ENCODE peak calls at places on chromosomes 13 and 19, in four cellular contexts. N, Q, I and S are unnamed samples.
A peak's percentile ranks its signal among the peaks of the same experiment; 100 is the strongest.

GRCh38 chr19:17865364-17866311 is 5.9 kb downstream of the RPL18A start:
- DNase-seq in Q (no peak), I (peak; percentile 59), N (no peak), S (peak; percentile 55)

GRCh38 chr19:917323-918151 is at the start of gene KISS1R:
- DNase-seq in N (peak; percentile 34), I (peak; percentile 91), Q (peak; percentile 89), S (peak; percentile 83)

GRCh38 chr13:62212246-62212645 is 796.6 kb upstream of the PCDH20 start:
- DNase-seq in N (no peak), I (no peak), Q (peak; percentile 45), S (no peak)

GRCh38 chr19:39401549-39402416 is 4.9 kb upstream of the ZFP36 start:
- DNase-seq in Q (no peak), N (peak; percentile 89), I (no peak), S (peak; percentile 70)

GRCh38 chr13:69551193-69551592 is 556.4 kb upstream of the ATXN8OS start:
- DNase-seq in N (no peak), Q (no peak), I (no peak), S (no peak)

GRCh38 chr13:49681837-49682236 is 9.4 kb downstream of the EBPL start:
- DNase-seq in N (peak; percentile 55), Q (no peak), I (no peak), S (no peak)

GRCh38 chr13:36343766-36344165 is 2.4 kb downstream of the SPART start:
- DNase-seq in N (no peak), I (no peak), Q (no peak), S (no peak)

GRCh38 chr19:37902668-37903067 is 3.7 kb downstream of the WDR87 start:
- DNase-seq in Q (peak; percentile 85), I (peak; percentile 93), N (peak; percentile 70), S (peak; percentile 84)

GRCh38 chr19:5260381-5260967 is 80.1 kb downstream of the PTPRS start:
- DNase-seq in Q (no peak), N (no peak), I (no peak), S (no peak)

GRCh38 chr19:1076951-1077350 is 10.0 kb downstream of the ARHGAP45 start:
- DNase-seq in Q (no peak), I (no peak), N (no peak), S (no peak)

GRCh38 chr13:47175172-47175806 is 278.4 kb upstream of the HTR2A start:
- DNase-seq in Q (no peak), N (peak; percentile 95), I (no peak), S (no peak)

GRCh38 chr13:105410602-105411001 is 1124.9 kb downstream of the EFNB2 start:
- DNase-seq in Q (peak; percentile 71), N (peak; percentile 12), I (peak; percentile 92), S (peak; percentile 67)

GRCh38 chr19:6465006-6465405 is 935 bp downstream of the CRB3 start:
- DNase-seq in Q (no peak), I (no peak), N (no peak), S (no peak)

GRCh38 chr13:78655906-78656305 is 3.0 kb downstream of the OBI1 start:
- DNase-seq in N (no peak), I (no peak), Q (no peak), S (no peak)

GRCh38 chr13:78657699-78658629 is 991 bp downstream of the OBI1 start:
- DNase-seq in N (peak; percentile 8), Q (peak; percentile 32), I (no peak), S (peak; percentile 71)

GRCh38 chr13:78659450-78660110 is 625 bp upstream of the OBI1 start:
- DNase-seq in I (no peak), Q (no peak), N (peak; percentile 1), S (no peak)

GRCh38 chr13:78660130-78660857 is 1.3 kb upstream of the OBI1 start:
- DNase-seq in I (no peak), Q (peak; percentile 46), N (no peak), S (peak; percentile 82)

GRCh38 chr13:78658630-78659449 is at the start of gene OBI1:
- DNase-seq in Q (peak; percentile 86), I (peak; percentile 90), N (peak; percentile 89), S (peak; percentile 92)
- H2BK120ac ChIP-seq in Q (peak within 1 kb of the TSS; percentile 57), I (no peak within 1 kb of the TSS), N (peak within 1 kb of the TSS; percentile 27), S (peak within 1 kb of the TSS; percentile 45)

DNA sequence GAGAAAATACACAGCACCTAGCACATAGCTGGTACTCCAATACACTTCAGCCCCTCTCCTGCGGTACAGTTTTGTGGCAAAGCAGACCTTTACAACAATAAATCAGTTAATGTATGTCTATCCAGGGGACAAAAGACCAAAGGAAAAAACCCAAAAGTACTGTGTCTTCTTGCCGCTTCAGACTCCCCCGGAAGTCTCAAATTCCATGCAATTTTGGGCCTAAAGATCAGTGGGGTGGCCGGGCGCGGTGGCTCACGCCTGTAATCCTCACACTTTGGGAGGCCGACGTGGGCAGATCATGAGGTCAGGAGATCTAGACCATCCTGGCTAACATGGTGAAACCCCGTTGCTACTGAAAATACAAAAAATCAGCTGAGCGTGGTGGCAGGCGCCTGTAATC is 16.2 kb downstream of the CARS2 start:
- DNase-seq in N (no peak), I (no peak), Q (no peak), S (no peak)
- H4K5ac ChIP-seq in N (no peak overlapping the region), I (no peak overlapping the region), Q (no peak overlapping the region), S (no peak overlapping the region)

GRCh38 chr13:41589434-41589833 is 132.1 kb downstream of the RGCC start:
- DNase-seq in N (no peak), Q (no peak), I (no peak), S (no peak)
- H2BK120ac ChIP-seq in N (peak overlapping the region; percentile 99), Q (no peak overlapping the region), I (no peak overlapping the region), S (no peak overlapping the region)

DNA sequence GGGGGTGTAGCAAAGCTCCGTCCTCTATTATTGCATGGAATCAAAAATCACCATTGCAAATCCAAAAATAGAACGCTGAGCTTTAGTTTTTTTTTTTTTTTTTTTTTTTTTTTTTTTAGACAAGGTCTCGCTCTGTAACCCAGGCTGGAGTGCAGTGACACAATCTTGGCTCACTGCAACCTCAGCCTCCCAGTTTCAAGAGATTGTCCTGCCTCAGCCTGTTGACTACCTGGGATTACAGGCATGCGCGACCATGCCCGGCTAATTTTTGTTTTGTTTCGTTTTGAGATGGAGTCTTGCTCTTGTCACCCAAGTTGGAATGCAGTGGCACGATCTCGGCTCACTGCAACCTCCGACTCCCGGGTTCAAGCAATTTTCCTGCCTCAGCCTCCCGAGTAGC is 15.3 kb upstream of the ZNF77 start:
- DNase-seq in Q (no peak), N (no peak), I (no peak), S (no peak)
- H4K5ac ChIP-seq in Q (no peak overlapping the region), N (no peak overlapping the region), I (no peak overlapping the region), S (no peak overlapping the region)

DNA sequence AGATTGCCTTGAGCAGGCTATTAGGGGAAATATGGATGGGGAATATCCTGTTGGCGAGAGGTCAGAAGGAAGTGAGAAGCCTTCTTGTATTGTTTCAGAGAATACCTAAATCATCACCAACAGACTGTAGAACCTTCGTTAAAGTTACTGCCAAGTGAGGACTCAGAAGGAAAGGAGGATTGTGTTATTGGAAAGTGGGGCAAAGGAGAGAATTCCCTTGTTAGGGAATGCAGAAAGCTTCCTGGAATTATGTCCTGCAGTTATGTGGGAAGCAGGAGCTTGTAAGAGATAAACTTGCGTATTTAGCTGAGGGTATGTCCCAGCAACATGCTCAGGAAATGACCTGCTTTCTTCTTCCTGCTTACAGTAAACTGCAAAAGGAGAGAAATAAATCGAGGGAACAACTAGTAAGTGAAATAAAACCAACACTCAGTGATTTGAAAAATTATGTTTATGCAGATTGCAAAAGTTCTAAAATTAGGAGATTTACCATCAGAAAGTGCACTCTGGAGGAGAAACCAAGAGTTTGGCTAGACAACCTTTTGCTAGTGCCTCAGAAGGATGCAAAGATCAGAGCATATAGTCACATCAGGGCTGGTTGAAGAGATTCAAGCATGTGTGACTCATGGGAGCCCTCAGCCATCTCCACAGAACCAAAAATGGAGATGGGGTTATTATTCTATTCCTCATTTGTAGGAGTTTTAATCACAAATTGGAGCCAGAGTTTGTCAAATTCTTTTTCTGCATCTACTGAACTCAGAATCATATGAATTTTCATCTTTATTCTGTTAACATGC is 32.7 kb upstream of the OXGR1 start:
- DNase-seq in I (no peak), N (no peak), Q (no peak), S (no peak)
- H2BK120ac ChIP-seq in I (no peak overlapping the region), N (no peak overlapping the region), Q (no peak overlapping the region), S (no peak overlapping the region)

DNA sequence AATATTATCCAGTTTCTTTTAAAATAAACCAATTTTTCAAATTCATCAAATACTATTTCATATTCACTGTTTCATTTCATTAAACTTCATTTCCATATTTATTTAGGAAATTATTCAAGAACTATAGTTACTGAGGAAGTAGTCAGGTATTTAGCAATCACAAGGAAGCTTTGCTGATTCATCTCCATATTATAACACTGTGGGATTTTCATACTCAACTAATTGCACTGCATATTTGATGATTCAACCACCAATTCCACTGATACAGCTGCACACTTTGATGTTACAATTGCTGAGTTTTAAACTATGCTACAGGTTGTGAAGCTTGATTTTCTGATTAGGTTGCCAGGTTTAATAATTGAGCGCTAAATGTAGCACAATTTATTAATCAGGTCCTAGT is 556.8 kb upstream of the SLITRK1 start:
- DNase-seq in I (no peak), Q (no peak), N (peak; percentile 58), S (no peak)
- H4K5ac ChIP-seq in I (no peak overlapping the region), Q (no peak overlapping the region), N (no peak overlapping the region), S (no peak overlapping the region)

DNA sequence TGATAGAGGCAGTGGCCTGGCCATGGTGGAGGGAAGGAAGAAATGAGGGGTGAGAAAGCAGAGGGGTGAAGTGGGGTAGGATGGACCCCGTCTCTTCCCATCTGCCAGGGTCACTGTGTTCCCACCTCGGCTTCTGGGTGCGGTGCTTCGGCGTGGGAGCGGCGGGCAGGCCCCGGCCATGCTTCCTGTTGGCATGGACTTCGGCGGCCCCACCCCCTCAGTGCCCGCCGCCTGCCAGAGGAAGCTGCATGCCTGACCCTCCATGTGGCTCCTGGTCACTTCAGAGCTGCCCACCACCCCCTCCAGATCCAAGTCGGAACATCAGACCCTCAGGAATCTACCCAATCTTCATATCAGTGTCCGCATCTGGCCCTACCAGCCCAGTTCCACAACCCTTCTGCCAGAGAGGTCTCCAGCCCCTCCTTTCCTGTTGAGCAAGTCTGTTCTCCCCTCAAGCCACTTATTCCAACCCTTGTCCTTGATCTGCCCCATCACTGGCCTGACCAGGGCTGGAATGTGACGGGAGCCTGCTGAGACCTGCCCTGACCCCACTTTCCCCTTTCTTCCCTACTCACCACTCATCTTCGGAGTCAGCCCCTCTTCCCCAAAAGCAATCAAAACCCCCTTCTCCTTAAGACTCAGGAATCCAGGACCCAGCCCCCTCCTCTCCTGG is 1.5 kb downstream of the KCNN4 start:
- DNase-seq in N (no peak), I (no peak), Q (no peak), S (no peak)
- H2BK120ac ChIP-seq in N (no peak overlapping the region), I (no peak overlapping the region), Q (no peak overlapping the region), S (no peak overlapping the region)